ENCODE peak calls at places on chromosomes 11 and 22, in seven cellular contexts. Z, A, R, W, K, D and Y are unnamed samples.

GRCh38 chr11:8787372-8787771 is 104.8 kb downstream of the RPL27A start:
- DNase-seq in Z (no peak), A (no peak), R (no peak), W (no peak), K (no peak), D (no peak), Y (no peak)

GRCh38 chr22:45268958-45269844 is 15.5 kb upstream of the UPK3A start:
- DNase-seq in Z (no peak), A (peak; percentile 81), R (peak; percentile 84), W (peak; percentile 96), K (peak; percentile 93), D (peak; percentile 76), Y (peak; percentile 94)

GRCh38 chr11:12540913-12541587 is 133.2 kb upstream of the TEAD1 start:
- DNase-seq in Z (peak; percentile 77), A (no peak), R (no peak), W (no peak), K (no peak), D (no peak), Y (no peak)

GRCh38 chr11:90220391-90220790 is 2.5 kb downstream of the CHORDC1 start:
- DNase-seq in Z (peak; percentile 56), A (no peak), R (peak; percentile 18), W (no peak), K (no peak), D (no peak), Y (peak; percentile 46)

GRCh38 chr22:17754233-17754925 is 19.9 kb downstream of the BID start:
- DNase-seq in Z (no peak), A (no peak), R (no peak), W (no peak), K (no peak), D (no peak), Y (no peak)

GRCh38 chr11:92259861-92260260 is 35.2 kb downstream of the FAT3 start:
- DNase-seq in Z (no peak), A (no peak), R (no peak), W (no peak), K (no peak), D (no peak), Y (no peak)

GRCh38 chr22:27228771-27229170 is 571.4 kb downstream of the MIAT start:
- DNase-seq in Z (no peak), A (no peak), R (no peak), W (no peak), K (no peak), D (no peak), Y (no peak)

GRCh38 chr11:35404397-35404775 is 15.0 kb downstream of the SLC1A2 start:
- DNase-seq in Z (no peak), A (no peak), R (peak; percentile 44), W (peak; percentile 65), K (no peak), D (peak; percentile 66), Y (peak; percentile 33)

GRCh38 chr22:47822459-47822858 is 1060.0 kb downstream of the TBC1D22A start:
- DNase-seq in Z (no peak), A (no peak), R (no peak), W (no peak), K (no peak), D (no peak), Y (no peak)

GRCh38 chr22:38951734-38952133 is 5.7 kb upstream of the APOBEC3A start:
- DNase-seq in Z (no peak), A (no peak), R (no peak), W (no peak), K (no peak), D (no peak), Y (no peak)

GRCh38 chr22:38948181-38948940 is 9.0 kb upstream of the APOBEC3A start:
- DNase-seq in Z (no peak), A (no peak), R (no peak), W (no peak), K (no peak), D (no peak), Y (no peak)

GRCh38 chr22:38952382-38952993 is 4.9 kb upstream of the APOBEC3A start:
- DNase-seq in Z (no peak), A (no peak), R (no peak), W (no peak), K (no peak), D (no peak), Y (no peak)

GRCh38 chr22:38949889-38950405 is 7.5 kb upstream of the APOBEC3A start:
- DNase-seq in Z (no peak), A (no peak), R (no peak), W (no peak), K (no peak), D (no peak), Y (no peak)

GRCh38 chr22:38950527-38951111 is 6.8 kb upstream of the APOBEC3A start:
- DNase-seq in Z (no peak), A (no peak), R (no peak), W (no peak), K (no peak), D (no peak), Y (no peak)
- TF ChIP-seq CTCF in Z (no peak), A (no peak), R (no peak), W (no peak), K (no peak), D (no peak), Y (no peak)

DNA sequence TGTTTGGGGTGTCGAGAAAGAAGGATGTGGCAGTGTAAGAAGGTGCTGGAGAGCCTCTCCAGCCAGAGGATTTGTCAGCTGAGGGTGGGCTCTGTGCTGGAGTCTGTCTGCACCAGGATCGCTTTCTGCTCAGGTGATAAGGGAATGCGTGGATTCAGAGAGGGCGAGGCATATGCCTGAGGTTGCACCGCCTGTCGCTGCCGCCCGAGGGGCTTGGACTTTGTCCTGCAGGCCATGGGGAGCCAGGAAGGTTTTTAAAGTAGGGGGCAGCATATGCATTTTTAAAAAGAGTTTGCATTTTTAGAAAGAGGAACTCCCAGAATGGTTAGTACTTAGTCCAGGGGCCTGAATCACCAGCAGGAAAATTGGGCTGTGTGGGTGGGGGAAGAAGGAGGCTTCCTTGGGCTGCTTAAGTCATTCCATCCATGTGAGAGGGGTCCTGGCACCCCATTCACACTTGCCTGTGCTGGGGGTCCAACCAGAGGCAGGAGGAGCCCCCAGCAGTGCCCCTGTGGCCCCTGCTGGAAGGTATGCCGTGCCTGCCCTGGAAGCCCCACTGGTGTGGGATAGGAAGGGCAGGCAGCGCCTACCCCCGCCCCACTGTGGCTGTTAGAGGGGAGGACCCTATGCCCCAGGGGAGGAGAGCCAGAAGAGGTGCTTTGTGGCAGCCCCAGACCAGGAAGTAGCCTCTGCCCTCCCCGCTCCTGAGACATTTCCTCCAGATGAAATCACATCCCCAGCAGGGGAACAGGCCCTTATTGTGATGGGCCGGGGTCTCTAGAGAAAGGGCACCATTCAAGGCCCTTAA is 35.8 kb upstream of the MYRF start:
- DNase-seq in Z (no peak), A (no peak), R (no peak), W (no peak), K (no peak), D (peak; percentile 67), Y (no peak)
- TF ChIP-seq CTCF in Z (no peak), A (no peak), R (no peak), W (no peak), K (no peak), D (no peak), Y (no peak)

DNA sequence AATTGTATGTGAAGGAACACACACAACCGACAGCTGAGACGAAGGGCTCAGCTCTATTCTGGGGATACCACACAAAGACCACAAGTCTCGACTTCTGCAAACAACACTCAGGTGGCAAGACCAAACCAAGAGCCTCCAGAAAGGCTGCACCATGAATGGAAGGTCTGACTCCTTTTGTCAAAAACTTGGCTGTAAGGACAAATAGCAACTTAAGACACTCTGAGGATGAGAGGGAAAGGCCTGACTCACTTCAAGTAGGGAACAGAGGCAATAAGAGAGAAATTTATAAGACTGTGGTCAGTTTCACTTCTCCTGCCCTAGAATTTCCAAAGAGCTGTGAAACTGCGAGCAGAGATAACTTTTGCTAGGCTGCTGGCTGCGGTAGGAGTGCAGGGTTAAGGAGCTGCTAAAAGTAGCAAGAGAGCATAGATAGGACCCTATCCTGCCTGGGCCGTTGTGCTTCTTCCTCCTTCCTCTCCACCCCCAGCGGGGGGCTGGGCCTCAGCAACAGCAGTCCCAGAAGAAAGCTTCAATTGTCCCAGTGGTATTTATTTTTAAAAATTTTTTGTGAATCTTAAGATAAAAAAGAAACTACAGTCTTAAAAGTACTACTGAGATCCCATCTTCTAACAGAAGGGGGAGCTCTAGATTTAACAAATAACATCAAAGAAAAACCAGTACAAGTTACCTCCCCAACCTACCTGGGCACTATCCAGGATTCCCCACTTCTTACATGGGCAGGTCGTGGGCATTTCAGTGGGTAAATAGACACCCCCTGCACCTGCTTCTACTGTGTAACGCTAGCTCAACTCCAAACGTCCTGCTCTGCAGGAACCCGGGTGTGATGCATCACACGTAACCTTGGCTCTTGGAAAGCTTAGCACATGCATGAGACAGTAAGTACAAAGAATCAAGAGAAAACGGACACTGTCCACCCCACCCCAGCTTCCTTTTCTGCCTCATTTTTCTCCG is 66.4 kb downstream of the SGSM3 start:
- DNase-seq in Z (peak; percentile 59), A (no peak), R (peak; percentile 63), W (no peak), K (no peak), D (no peak), Y (peak; percentile 57)
- TF ChIP-seq CTCF in Z (peak; percentile 57), A (peak; percentile 83), R (peak; percentile 83), W (peak; percentile 68), K (peak; percentile 73), D (peak; percentile 35), Y (peak; percentile 14)

GRCh38 chr11:116833491-116833815 is 3.7 kb downstream of the APOC3 start:
- DNase-seq in Z (no peak), A (no peak), R (no peak), W (no peak), K (no peak), D (no peak), Y (no peak)

GRCh38 chr11:116830184-116830912 is 641 bp downstream of the APOC3 start:
- DNase-seq in Z (no peak), A (no peak), R (no peak), W (no peak), K (no peak), D (no peak), Y (no peak)

GRCh38 chr11:116831790-116832349 is 2.2 kb downstream of the APOC3 start:
- DNase-seq in Z (no peak), A (no peak), R (no peak), W (no peak), K (no peak), D (no peak), Y (no peak)

GRCh38 chr11:116833816-116834534 is 3.4 kb downstream of the APOA1 start:
- DNase-seq in Z (no peak), A (no peak), R (no peak), W (no peak), K (no peak), D (no peak), Y (no peak)

DNA sequence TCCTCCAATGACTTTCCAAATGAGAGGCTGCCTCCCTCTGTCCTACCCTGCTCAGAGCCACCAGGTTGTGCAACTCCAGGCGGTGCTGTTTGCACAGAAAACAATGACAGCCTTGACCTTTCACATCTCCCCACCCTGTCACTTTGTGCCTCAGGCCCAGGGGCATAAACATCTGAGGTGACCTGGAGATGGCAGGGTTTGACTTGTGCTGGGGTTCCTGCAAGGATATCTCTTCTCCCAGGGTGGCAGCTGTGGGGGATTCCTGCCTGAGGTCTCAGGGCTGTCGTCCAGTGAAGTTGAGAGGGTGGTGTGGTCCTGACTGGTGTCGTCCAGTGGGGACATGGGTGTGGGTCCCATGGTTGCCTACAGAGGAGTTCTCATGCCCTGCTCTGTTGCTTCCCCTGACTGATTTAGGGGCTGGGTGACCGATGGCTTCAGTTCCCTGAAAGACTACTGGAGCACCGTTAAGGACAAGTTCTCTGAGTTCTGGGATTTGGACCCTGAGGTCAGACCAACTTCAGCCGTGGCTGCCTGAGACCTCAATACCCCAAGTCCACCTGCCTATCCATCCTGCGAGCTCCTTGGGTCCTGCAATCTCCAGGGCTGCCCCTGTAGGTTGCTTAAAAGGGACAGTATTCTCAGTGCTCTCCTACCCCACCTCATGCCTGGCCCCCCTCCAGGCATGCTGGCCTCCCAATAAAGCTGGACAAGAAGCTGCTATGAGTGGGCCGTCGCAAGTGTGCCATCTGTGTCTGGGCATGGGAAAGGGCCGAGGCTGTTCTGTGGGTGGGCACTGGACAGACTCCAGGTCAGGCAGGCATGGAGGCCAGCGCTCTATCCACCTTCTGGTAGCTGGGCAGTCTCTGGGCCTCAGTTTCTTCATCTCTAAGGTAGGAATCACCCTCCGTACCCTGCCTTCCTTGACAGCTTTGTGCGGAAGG is 2.9 kb downstream of the APOC3 start:
- DNase-seq in Z (no peak), A (no peak), R (no peak), W (no peak), K (no peak), D (peak; percentile 88), Y (no peak)
- TF ChIP-seq CTCF in Z (no peak), A (no peak), R (no peak), W (no peak), K (no peak), D (peak; percentile 50), Y (no peak)